ENCODE peak calls at places on chromosome 17, in six cellular contexts. H, Q, Z, C, M and N are unnamed samples.

GRCh38 chr17:37672545-37673078 is 29.4 kb upstream of the DDX52 start:
- DNase-seq in H (no peak), Q (no peak), Z (no peak), C (no peak), M (no peak), N (no peak)

GRCh38 chr17:14886200-14886739 is 378.9 kb downstream of the PMP22 start:
- DNase-seq in H (no peak), Q (no peak), Z (no peak), C (no peak), M (no peak), N (no peak)

GRCh38 chr17:74028717-74029116 is 174.8 kb upstream of the RPL38 start:
- DNase-seq in H (no peak), Q (no peak), Z (no peak), C (no peak), M (no peak), N (no peak)

GRCh38 chr17:32941419-32942032 is 13.6 kb downstream of the TMEM98 start:
- DNase-seq in H (no peak), Q (no peak), Z (no peak), C (no peak), M (no peak), N (no peak)

GRCh38 chr17:16104189-16104588 is 104.6 kb downstream of the TTC19 start:
- DNase-seq in H (no peak), Q (no peak), Z (no peak), C (no peak), M (no peak), N (no peak)

GRCh38 chr17:145671-146541 is 8.5 kb downstream of the SCGB1C2 start:
- DNase-seq in H (no peak), Q (no peak), Z (peak; percentile 14), C (peak; percentile 20), M (no peak), N (peak; percentile 14)

GRCh38 chr17:5011928-5012327 is 14.2 kb downstream of the KIF1C start:
- DNase-seq in H (no peak), Q (peak; percentile 47), Z (no peak), C (no peak), M (no peak), N (no peak)

GRCh38 chr17:7001562-7001961 is 5.7 kb downstream of the ALOX12 start:
- DNase-seq in H (no peak), Q (peak; percentile 59), Z (no peak), C (no peak), M (no peak), N (no peak)

GRCh38 chr17:2449486-2449885 is 48.6 kb upstream of the MNT start:
- DNase-seq in H (no peak), Q (no peak), Z (no peak), C (no peak), M (no peak), N (no peak)

GRCh38 chr17:2474371-2474770 is 37.3 kb downstream of the METTL16 start:
- DNase-seq in H (no peak), Q (no peak), Z (no peak), C (no peak), M (no peak), N (no peak)

GRCh38 chr17:38598536-38598935 is 7.2 kb downstream of the SRCIN1 start:
- DNase-seq in H (peak; percentile 63), Q (peak; percentile 11), Z (no peak), C (no peak), M (no peak), N (peak; percentile 79)

GRCh38 chr17:10735821-10736220 is 6.0 kb upstream of the TMEM220 start:
- DNase-seq in H (no peak), Q (no peak), Z (peak; percentile 3), C (no peak), M (no peak), N (no peak)

GRCh38 chr17:66996926-66997325 is 32.4 kb downstream of the CACNG4 start:
- DNase-seq in H (no peak), Q (no peak), Z (no peak), C (no peak), M (no peak), N (no peak)

GRCh38 chr17:69655902-69656301 is 241.4 kb downstream of the MAP2K6 start:
- DNase-seq in H (no peak), Q (no peak), Z (no peak), C (no peak), M (no peak), N (no peak)

GRCh38 chr17:78343433-78344201 is 16.3 kb downstream of the SOCS3 start:
- DNase-seq in H (peak; percentile 78), Q (no peak), Z (no peak), C (no peak), M (no peak), N (no peak)

GRCh38 chr17:12406623-12407228 is 259.0 kb upstream of the MYOCD start:
- DNase-seq in H (no peak), Q (no peak), Z (no peak), C (no peak), M (no peak), N (no peak)

GRCh38 chr17:74042744-74043486 is 160.6 kb upstream of the RPL38 start:
- DNase-seq in H (no peak), Q (no peak), Z (peak; percentile 15), C (no peak), M (peak; percentile 47), N (no peak)

GRCh38 chr17:55348749-55349354 is 72.8 kb downstream of the MMD start:
- DNase-seq in H (peak; percentile 49), Q (peak; percentile 56), Z (peak; percentile 30), C (peak; percentile 55), M (peak; percentile 37), N (peak; percentile 69)

GRCh38 chr17:43468746-43469544 is 14.8 kb upstream of the DHX8 start:
- DNase-seq in H (no peak), Q (no peak), Z (no peak), C (no peak), M (no peak), N (no peak)

GRCh38 chr17:75047398-75048098 is 523 bp downstream of the KCTD2 start:
- DNase-seq in H (peak; percentile 51), Q (peak; percentile 19), Z (peak; percentile 52), C (peak; percentile 61), M (peak; percentile 45), N (peak; percentile 60)

DNA sequence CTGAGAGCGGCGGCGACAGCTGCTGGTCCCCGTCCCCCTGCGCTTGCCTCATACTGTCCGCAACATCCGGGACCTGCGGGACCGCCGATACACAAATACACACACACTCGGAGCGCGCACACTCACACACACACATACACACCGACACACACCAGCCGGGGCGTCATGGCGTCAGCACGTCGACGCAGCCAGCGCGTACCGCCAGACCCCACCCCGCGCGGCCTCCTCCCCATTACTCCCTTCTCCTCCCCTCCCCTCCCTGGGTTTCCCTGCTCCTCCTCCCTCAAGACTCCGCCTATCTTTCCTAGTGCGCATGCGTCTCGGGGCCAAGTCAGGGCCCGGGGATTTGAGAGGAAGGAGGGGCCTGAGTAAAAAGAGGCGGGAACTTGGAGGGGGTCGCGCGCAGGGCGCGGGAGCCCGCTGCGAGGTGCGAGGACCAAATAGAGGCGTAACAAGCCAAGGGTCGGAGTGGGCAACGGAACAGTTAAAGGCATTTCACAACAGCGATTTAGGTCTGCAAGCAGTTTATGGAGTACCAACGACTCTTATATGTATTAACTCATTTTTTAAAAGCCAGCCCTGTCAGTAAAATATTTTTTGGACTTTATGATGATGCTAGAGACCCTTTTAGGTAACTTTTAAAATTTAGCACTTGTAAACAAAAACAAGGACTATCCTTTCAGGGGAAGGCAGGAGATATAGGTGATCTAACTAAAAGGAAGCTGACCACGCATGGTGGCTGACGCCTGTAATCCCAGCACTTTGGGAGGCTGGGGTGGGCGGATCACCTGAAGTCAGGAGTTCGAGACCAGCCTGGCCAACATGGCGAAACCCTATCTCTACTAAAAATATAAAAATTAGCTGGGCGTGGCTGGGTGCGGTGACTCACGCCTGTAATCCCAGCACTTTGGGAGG is at the start of gene SPOP:
- DNase-seq in H (peak; percentile 99), Q (peak; percentile 99), Z (peak; percentile 99), C (peak; percentile 99), M (peak; percentile 100), N (peak; percentile 99)
- TF ChIP-seq POLR2A in H (peak; percentile 61), Q (peak; percentile 73), Z (peak; percentile 75), C (peak; percentile 68), M (peak; percentile 49), N (no peak)

DNA sequence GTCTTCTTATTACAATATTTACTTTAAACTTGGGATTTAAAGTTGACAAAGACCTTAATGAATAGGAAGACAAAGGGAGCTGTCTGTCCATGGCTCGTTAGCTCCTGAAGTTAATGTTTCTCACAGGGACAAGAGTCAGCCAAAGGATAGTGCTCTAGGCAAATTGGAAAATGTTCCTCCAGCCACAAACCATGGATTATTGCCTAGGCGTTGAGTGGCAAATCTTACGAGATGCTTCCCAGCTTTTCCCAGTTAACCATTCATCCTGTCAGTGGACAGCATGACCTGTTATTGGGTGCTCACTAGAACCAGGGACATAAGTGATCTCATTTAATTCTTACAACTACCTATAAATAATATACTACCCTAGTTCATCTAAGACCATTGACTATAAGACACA is 3.6 kb downstream of the TEX2 start:
- DNase-seq in H (no peak), Q (no peak), Z (no peak), C (no peak), M (no peak), N (no peak)
- TF ChIP-seq CTCF in H (no peak), Q (no peak), Z (no peak), C (no peak), M (no peak), N (no peak)

GRCh38 chr17:41546819-41547218 is 18.7 kb upstream of the KRT19 start:
- DNase-seq in H (no peak), Q (no peak), Z (no peak), C (no peak), M (no peak), N (no peak)

GRCh38 chr17:41549596-41550039 is 21.5 kb upstream of the KRT19 start:
- DNase-seq in H (peak; percentile 78), Q (no peak), Z (peak; percentile 40), C (no peak), M (no peak), N (peak; percentile 58)

GRCh38 chr17:41547378-41547841 is 19.3 kb upstream of the KRT19 start:
- DNase-seq in H (no peak), Q (no peak), Z (peak; percentile 54), C (peak; percentile 25), M (no peak), N (peak; percentile 19)

GRCh38 chr17:41547921-41548843 is 20.1 kb upstream of the KRT19 start:
- DNase-seq in H (peak; percentile 68), Q (peak; percentile 78), Z (peak; percentile 93), C (peak; percentile 81), M (peak; percentile 64), N (peak; percentile 83)

DNA sequence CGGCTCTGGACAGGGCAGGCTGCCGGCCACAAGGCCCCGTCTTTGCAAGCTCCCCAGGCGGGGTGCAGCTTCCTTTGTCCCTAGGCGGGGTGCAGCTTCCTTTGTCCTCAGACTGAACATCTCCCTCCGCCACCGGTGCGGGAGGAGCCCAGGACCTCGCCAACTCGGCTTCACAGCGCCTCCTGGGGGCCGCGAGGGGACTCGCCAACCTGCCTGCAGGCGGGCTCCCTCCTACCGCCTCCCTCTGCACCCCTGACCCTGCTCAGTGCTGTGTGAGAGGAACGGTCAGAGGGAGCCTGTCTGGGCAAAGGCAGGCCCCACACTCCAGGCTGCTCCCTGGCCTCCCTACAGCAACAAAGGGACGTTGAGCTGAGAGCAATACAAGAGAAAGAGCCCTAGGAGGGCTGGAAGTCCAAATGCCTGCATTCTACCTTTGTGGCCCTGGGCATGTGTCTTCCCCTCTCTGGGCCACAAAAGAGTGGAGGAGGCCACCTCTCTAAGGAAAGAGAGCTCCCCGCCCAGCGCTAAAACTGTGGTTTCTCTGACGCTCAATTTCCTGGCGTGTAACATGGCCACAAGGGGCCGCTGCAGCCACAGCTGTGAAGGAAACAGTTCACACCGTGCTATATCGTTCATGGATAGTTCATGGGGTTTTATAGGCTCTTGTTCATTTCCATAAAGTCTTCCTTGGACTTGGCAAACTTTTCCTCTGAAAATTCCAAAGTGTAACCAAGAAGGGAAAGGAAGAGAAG is 20.9 kb upstream of the KRT19 start:
- DNase-seq in H (peak; percentile 92), Q (peak; percentile 74), Z (peak; percentile 87), C (peak; percentile 85), M (peak; percentile 77), N (peak; percentile 92)
- H3K27me3 ChIP-seq in H (no peaks in the 10 kb centered on the region), Q (no peaks in the 10 kb centered on the region), Z (no peaks in the 10 kb centered on the region), C (no peaks in the 10 kb centered on the region), M (peaks cover 2% of the 10 kb centered on the region), N (no peaks in the 10 kb centered on the region)

GRCh38 chr17:39739020-39739884 is 1.5 kb downstream of the GRB7 start:
- DNase-seq in H (peak; percentile 91), Q (no peak), Z (peak; percentile 69), C (no peak), M (no peak), N (peak; percentile 54)
- TF ChIP-seq POLR2A in H (peak; percentile 67), Q (no peak), Z (no peak), C (no peak), M (no peak), N (no peak)